ENCODE peak calls at places on chromosomes 6 and 20, in four cellular contexts. D, H, V and Z are unnamed samples.

GRCh38 chr6:150813319-150813992 is 52.0 kb upstream of the MTHFD1L start:
- DNase-seq in H (no peak), D (no peak), V (no peak), Z (no peak)

GRCh38 chr6:157873735-157874344 is 50.8 kb downstream of the SNX9 start:
- DNase-seq in D (peak; percentile 79), V (peak; percentile 78), H (peak; percentile 93), Z (peak; percentile 80)

GRCh38 chr20:44979090-44979621 is 12.8 kb downstream of the STK4 start:
- DNase-seq in V (peak; percentile 86), H (no peak), D (no peak), Z (peak; percentile 67)

GRCh38 chr6:43952746-43953145 is 174.5 kb downstream of the MRPL14 start:
- DNase-seq in V (no peak), H (no peak), D (no peak), Z (peak; percentile 16)

GRCh38 chr6:1624071-1624847 is 14.5 kb downstream of the FOXC1 start:
- DNase-seq in V (no peak), D (peak; percentile 68), H (peak; percentile 65), Z (no peak)

GRCh38 chr6:20153194-20153593 is 59.1 kb downstream of the MBOAT1 start:
- DNase-seq in D (no peak), V (no peak), H (peak; percentile 26), Z (no peak)

GRCh38 chr20:59831024-59831900 is 102.2 kb downstream of the SYCP2 start:
- DNase-seq in H (peak; percentile 21), V (no peak), D (no peak), Z (no peak)

GRCh38 chr6:13404115-13404891 is 76.0 kb upstream of the TBC1D7 start:
- DNase-seq in H (no peak), D (peak; percentile 83), V (no peak), Z (no peak)

GRCh38 chr6:152671146-152671545 is 26.6 kb upstream of the MYCT1 start:
- DNase-seq in H (no peak), V (no peak), D (peak; percentile 71), Z (no peak)

GRCh38 chr6:108359901-108360882 is 65.3 kb downstream of the AFG1L start:
- DNase-seq in D (no peak), V (peak; percentile 10), H (peak; percentile 39), Z (no peak)

GRCh38 chr6:83055366-83055964 is 10.2 kb downstream of the UBE3D start:
- DNase-seq in D (peak; percentile 45), H (peak; percentile 78), V (peak; percentile 51), Z (peak; percentile 50)

GRCh38 chr6:69627625-69628024 is 169.2 kb downstream of the LMBRD1 start:
- DNase-seq in D (no peak), H (no peak), V (no peak), Z (no peak)

GRCh38 chr6:5214570-5215052 is 46.1 kb downstream of the LYRM4 start:
- DNase-seq in H (peak; percentile 71), V (peak; percentile 12), D (peak; percentile 46), Z (peak; percentile 18)

GRCh38 chr20:61761453-61762207 is 304.1 kb downstream of the TAF4 start:
- DNase-seq in V (no peak), H (no peak), D (no peak), Z (no peak)

GRCh38 chr6:73538116-73538779 is 17.4 kb upstream of the EEF1A1 start:
- DNase-seq in V (no peak), D (no peak), H (no peak), Z (no peak)

GRCh38 chr20:7410150-7410549 is 530.1 kb downstream of the HAO1 start:
- DNase-seq in D (no peak), V (no peak), H (no peak), Z (no peak)

GRCh38 chr20:47785321-47785899 is at the start of gene SULF2:
- DNase-seq in D (no peak), H (peak; percentile 61), V (no peak), Z (no peak)

GRCh38 chr20:16301981-16302380 is 271.3 kb downstream of the KIF16B start:
- DNase-seq in D (no peak), V (no peak), H (no peak), Z (no peak)
- H2AFZ ChIP-seq in D (no peak overlapping the region), V (no peak overlapping the region), H (no peak overlapping the region), Z (no peak overlapping the region)

DNA sequence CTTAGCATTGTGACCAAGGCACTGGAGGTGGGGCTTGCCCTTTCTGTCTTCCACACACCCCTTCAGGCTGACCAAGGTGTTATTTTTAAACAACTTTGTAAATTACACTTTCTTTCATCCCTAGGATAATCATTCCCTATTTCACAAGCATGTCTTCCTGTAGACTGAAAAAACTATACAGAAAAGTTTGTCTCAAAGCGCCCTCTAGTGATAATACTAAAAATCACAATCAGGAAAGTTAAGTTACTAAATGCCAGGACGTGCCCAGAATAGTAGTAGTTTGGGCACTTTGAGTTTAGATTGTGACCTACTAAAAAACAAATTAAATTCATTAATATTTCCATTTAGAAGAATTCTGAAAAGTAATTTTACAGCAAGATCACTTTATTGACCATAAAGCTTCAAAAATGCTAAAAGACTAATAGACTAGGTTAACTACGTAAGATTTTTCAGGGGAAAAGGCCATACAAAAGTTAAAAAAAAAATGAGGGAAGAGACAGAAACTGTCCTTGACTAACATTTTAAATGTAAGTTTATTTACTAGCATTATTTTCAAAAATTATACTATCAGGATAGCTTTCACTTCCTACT is 123.3 kb upstream of the DUSP22 start:
- DNase-seq in D (peak; percentile 37), V (peak; percentile 62), H (peak; percentile 76), Z (no peak)
- H2AFZ ChIP-seq in D (no peak overlapping the region), V (no peak overlapping the region), H (no peak overlapping the region), Z (no peak overlapping the region)

GRCh38 chr6:92791403-92791802 is 628.0 kb downstream of the EPHA7 start:
- DNase-seq in D (no peak), H (no peak), V (no peak), Z (no peak)

DNA sequence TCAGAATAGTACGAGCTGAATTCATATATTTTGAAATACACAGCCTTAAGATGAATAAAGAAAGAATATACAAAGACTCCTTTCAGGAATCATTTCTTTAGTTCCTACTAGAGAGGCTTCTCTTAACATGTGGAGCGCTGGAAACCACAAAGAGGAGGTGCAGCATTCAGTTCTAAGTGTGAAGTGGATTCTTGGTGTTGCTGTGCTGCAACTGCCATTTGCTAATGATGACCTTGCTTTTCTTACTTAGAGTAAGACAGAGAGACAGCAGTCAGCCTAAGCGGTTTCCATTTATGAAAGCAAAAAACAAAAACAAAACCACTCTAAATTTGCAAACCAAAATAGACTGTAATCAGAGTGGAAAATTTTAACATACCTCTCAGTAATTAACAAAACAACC is 629.0 kb downstream of the EPHA7 start:
- DNase-seq in H (peak; percentile 12), D (no peak), V (no peak), Z (no peak)
- H2AFZ ChIP-seq in H (no peak overlapping the region), D (no peak overlapping the region), V (no peak overlapping the region), Z (no peak overlapping the region)

GRCh38 chr6:30378290-30378937 is 33.5 kb downstream of the RPP21 start:
- DNase-seq in H (peak; percentile 74), D (peak; percentile 17), V (peak; percentile 8), Z (no peak)

GRCh38 chr6:30386166-30386565 is 41.2 kb downstream of the RPP21 start:
- DNase-seq in D (no peak), H (no peak), V (no peak), Z (no peak)

DNA sequence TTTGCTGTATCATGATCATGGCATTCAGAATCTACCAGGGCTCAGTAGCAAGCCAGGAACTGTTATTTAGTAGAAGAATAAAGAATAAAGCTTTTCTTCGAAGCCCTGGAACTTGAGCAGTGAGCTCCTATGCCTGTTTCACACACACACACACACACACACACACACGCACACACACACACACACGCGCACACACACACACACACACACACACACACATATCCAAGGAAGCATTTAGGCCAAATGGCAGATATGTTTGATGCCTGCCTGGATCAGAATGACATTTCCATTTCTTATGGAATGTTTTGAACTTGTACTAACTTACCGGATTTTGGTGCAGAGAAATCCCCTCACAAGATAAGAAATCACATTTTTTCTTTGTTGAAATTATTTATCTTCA is 35.5 kb downstream of the RPP21 start:
- DNase-seq in D (no peak), V (no peak), H (no peak), Z (no peak)
- H2AFZ ChIP-seq in D (no peak overlapping the region), V (no peak overlapping the region), H (no peak overlapping the region), Z (no peak overlapping the region)

GRCh38 chr6:9614778-9615177 is 800.1 kb downstream of the TFAP2A start:
- DNase-seq in H (no peak), D (no peak), V (no peak), Z (no peak)

GRCh38 chr6:9612489-9612888 is 802.4 kb downstream of the TFAP2A start:
- DNase-seq in D (no peak), H (no peak), V (no peak), Z (no peak)

GRCh38 chr6:9606435-9607134 is 808.3 kb downstream of the TFAP2A start:
- DNase-seq in D (no peak), H (peak; percentile 79), V (no peak), Z (no peak)

GRCh38 chr6:9611016-9611415 is 803.9 kb downstream of the TFAP2A start:
- DNase-seq in D (no peak), H (no peak), V (no peak), Z (no peak)
- H2AFZ ChIP-seq in D (no peak overlapping the region), H (no peak overlapping the region), V (no peak overlapping the region), Z (no peak overlapping the region)

GRCh38 chr20:1392443-1392692 is 486 bp downstream of the FKBP1A start:
- DNase-seq in H (peak; percentile 46), V (no peak), D (no peak), Z (no peak)
- H2AFZ ChIP-seq in H (peak overlapping the region; percentile 5), V (no peak overlapping the region), D (no peak overlapping the region), Z (peak overlapping the region; percentile 66)